ENCODE peak calls at places on chromosomes 4 and X, in eight cellular contexts. One of them, this sample, is unnamed.

GRCh38 chr4:83036991-83037390 is 2.0 kb downstream of the COPS4 start:
- DNase-seq in head of caudate nucleus: no peak
- DNase-seq in lung: no peak
- DNase-seq in fibroblast of the conjunctiva: no peak
- DNase-seq in pulmonary artery endothelial cell: no peak
- DNase-seq in EL: no peak
- DNase-seq in MG63: no peak
- DNase-seq in left ventricle myocardium superior: no peak
- DNase-seq in this sample: no peak

GRCh38 chr4:93912146-93912545 is 83.6 kb downstream of the ATOH1 start:
- DNase-seq in head of caudate nucleus: no peak
- DNase-seq in lung: no peak
- DNase-seq in fibroblast of the conjunctiva: no peak
- DNase-seq in pulmonary artery endothelial cell: no peak
- DNase-seq in EL: no peak
- DNase-seq in MG63: no peak
- DNase-seq in left ventricle myocardium superior: no peak
- DNase-seq in this sample: no peak

GRCh38 chrX:151703487-151703886 is 8.2 kb downstream of the PRRG3 start:
- DNase-seq in head of caudate nucleus: no peak
- DNase-seq in lung: peak; percentile 41
- DNase-seq in fibroblast of the conjunctiva: no peak
- DNase-seq in pulmonary artery endothelial cell: no peak
- DNase-seq in EL: no peak
- DNase-seq in MG63: peak; percentile 47
- DNase-seq in left ventricle myocardium superior: peak; percentile 77
- DNase-seq in this sample: no peak

GRCh38 chr4:120722655-120723054 is 199.9 kb downstream of the PRDM5 start:
- DNase-seq in head of caudate nucleus: no peak
- DNase-seq in lung: no peak
- DNase-seq in fibroblast of the conjunctiva: no peak
- DNase-seq in pulmonary artery endothelial cell: no peak
- DNase-seq in EL: no peak
- DNase-seq in MG63: no peak
- DNase-seq in left ventricle myocardium superior: no peak
- DNase-seq in this sample: no peak

GRCh38 chr4:5998333-5998936 is 19.8 kb downstream of the C4orf50 start:
- DNase-seq in head of caudate nucleus: peak; percentile 67
- DNase-seq in lung: peak; percentile 43
- DNase-seq in fibroblast of the conjunctiva: peak; percentile 32
- DNase-seq in pulmonary artery endothelial cell: peak; percentile 26
- DNase-seq in EL: peak; percentile 57
- DNase-seq in MG63: peak; percentile 30
- DNase-seq in left ventricle myocardium superior: peak; percentile 59
- DNase-seq in this sample: peak; percentile 61

GRCh38 chr4:21451032-21451431 is 497.5 kb downstream of the KCNIP4 start:
- DNase-seq in head of caudate nucleus: no peak
- DNase-seq in lung: no peak
- DNase-seq in fibroblast of the conjunctiva: peak; percentile 53
- DNase-seq in pulmonary artery endothelial cell: no peak
- DNase-seq in EL: peak; percentile 73
- DNase-seq in MG63: no peak
- DNase-seq in left ventricle myocardium superior: no peak
- DNase-seq in this sample: no peak

GRCh38 chr4:83866821-83867220 is 330.9 kb downstream of the GPAT3 start:
- DNase-seq in head of caudate nucleus: no peak
- DNase-seq in lung: no peak
- DNase-seq in fibroblast of the conjunctiva: no peak
- DNase-seq in pulmonary artery endothelial cell: no peak
- DNase-seq in EL: peak; percentile 59
- DNase-seq in MG63: no peak
- DNase-seq in left ventricle myocardium superior: no peak
- DNase-seq in this sample: no peak

GRCh38 chrX:10429908-10430307 is 190.5 kb downstream of the MID1 start:
- DNase-seq in head of caudate nucleus: no peak
- DNase-seq in lung: no peak
- DNase-seq in fibroblast of the conjunctiva: no peak
- DNase-seq in pulmonary artery endothelial cell: no peak
- DNase-seq in EL: no peak
- DNase-seq in MG63: no peak
- DNase-seq in left ventricle myocardium superior: no peak
- DNase-seq in this sample: no peak

This sample was measured in substantia nigra.